ENCODE peak calls at places on chromosomes 12 and 14, in six cellular contexts. E, C, W, O, T and U are unnamed samples.
A peak's percentile ranks its signal among the peaks of the same experiment; 100 is the strongest.

GRCh38 chr12:38889297-38889815 is 16.0 kb downstream of the CPNE8 start:
- DNase-seq in E (no peak), C (no peak), W (no peak), O (no peak), T (no peak), U (no peak)

GRCh38 chr12:40016960-40017359 is 88.9 kb downstream of the SLC2A13 start:
- DNase-seq in E (peak; percentile 96), C (no peak), W (peak; percentile 51), O (no peak), T (peak; percentile 79), U (peak; percentile 14)

GRCh38 chr12:116210131-116210530 is 67.4 kb downstream of the MED13L start:
- DNase-seq in E (no peak), C (no peak), W (no peak), O (no peak), T (peak; percentile 34), U (no peak)

GRCh38 chr14:55328317-55328716 is 57.1 kb downstream of the FBXO34 start:
- DNase-seq in E (peak; percentile 46), C (no peak), W (no peak), O (no peak), T (peak; percentile 36), U (no peak)

GRCh38 chr14:54669759-54670630 is 103.1 kb downstream of the SAMD4A start:
- DNase-seq in E (peak; percentile 89), C (no peak), W (no peak), O (no peak), T (peak; percentile 66), U (peak; percentile 26)

GRCh38 chr14:103194256-103195045 is 71.2 kb downstream of the TNFAIP2 start:
- DNase-seq in E (peak; percentile 81), C (no peak), W (no peak), O (no peak), T (peak; percentile 85), U (peak; percentile 74)

GRCh38 chr12:11431486-11431885 is 36.1 kb upstream of the PRB2 start:
- DNase-seq in E (no peak), C (no peak), W (no peak), O (peak; percentile 14), T (no peak), U (no peak)

GRCh38 chr12:6534914-6535696 is 788 bp downstream of the GAPDH start:
- DNase-seq in E (peak; percentile 82), C (peak; percentile 50), W (peak; percentile 76), O (peak; percentile 83), T (peak; percentile 84), U (peak; percentile 72)

GRCh38 chr14:96245710-96246534 is 10.1 kb upstream of the BDKRB1 start:
- DNase-seq in E (peak; percentile 82), C (no peak), W (no peak), O (no peak), T (peak; percentile 73), U (peak; percentile 73)

GRCh38 chr12:4717806-4718205 is 2.4 kb upstream of the GALNT8 start:
- DNase-seq in E (no peak), C (no peak), W (no peak), O (no peak), T (no peak), U (no peak)

GRCh38 chr14:74955229-74955999 is at the start of gene PGF:
- DNase-seq in E (peak; percentile 18), C (no peak), W (peak; percentile 79), O (peak; percentile 54), T (peak; percentile 51), U (peak; percentile 21)

GRCh38 chr12:3662516-3662915 is 90.4 kb downstream of the CRACR2A start:
- DNase-seq in E (peak; percentile 34), C (no peak), W (no peak), O (no peak), T (no peak), U (no peak)

GRCh38 chr12:27924350-27925140 is 48.0 kb downstream of the PTHLH start:
- DNase-seq in E (peak; percentile 46), C (no peak), W (no peak), O (no peak), T (peak; percentile 17), U (no peak)